ENCODE peak calls at places on chromosomes 11 and 22, in six cellular contexts. One of them, this sample, is unnamed.

GRCh38 chr11:5694642-5695041 is 5.1 kb downstream of the TRIM22 start:
- DNase-seq in A549: no peak
- DNase-seq in upper lobe of right lung: no peak
- DNase-seq in heart right ventricle: no peak
- DNase-seq in lower lobe of right lung: no peak
- DNase-seq in tibial artery: no peak
- DNase-seq in this sample: no peak

GRCh38 chr11:83975984-83976383 is 689.8 kb upstream of the CCDC90B start:
- DNase-seq in heart right ventricle: no peak
- DNase-seq in tibial artery: no peak
- DNase-seq in lower lobe of right lung: no peak
- DNase-seq in upper lobe of right lung: no peak
- DNase-seq in A549: no peak
- DNase-seq in this sample: no peak

GRCh38 chr22:49828599-49828965 is 909 bp upstream of the BRD1 start:
- DNase-seq in tibial artery: no peak
- DNase-seq in lower lobe of right lung: no peak
- DNase-seq in heart right ventricle: no peak
- DNase-seq in upper lobe of right lung: no peak
- DNase-seq in A549: no peak
- DNase-seq in this sample: no peak

GRCh38 chr11:80103149-80103859 is 662.5 kb upstream of the TENM4 start:
- DNase-seq in tibial artery: no peak
- DNase-seq in upper lobe of right lung: no peak
- DNase-seq in lower lobe of right lung: no peak
- DNase-seq in heart right ventricle: no peak
- DNase-seq in A549: no peak
- DNase-seq in this sample: no peak

GRCh38 chr22:44668190-44668885 is 33.7 kb upstream of the PRR5 start:
- DNase-seq in heart right ventricle: peak; percentile 37
- DNase-seq in upper lobe of right lung: no peak
- DNase-seq in lower lobe of right lung: peak; percentile 48
- DNase-seq in A549: no peak
- DNase-seq in tibial artery: no peak
- DNase-seq in this sample: no peak

GRCh38 chr11:118227865-118228785 is 3.3 kb upstream of the JAML start:
- DNase-seq in lower lobe of right lung: no peak
- DNase-seq in heart right ventricle: no peak
- DNase-seq in upper lobe of right lung: no peak
- DNase-seq in A549: no peak
- DNase-seq in tibial artery: no peak
- DNase-seq in this sample: no peak

GRCh38 chr11:133072858-133073582 is 459.3 kb downstream of the OPCML start:
- DNase-seq in A549: no peak
- DNase-seq in upper lobe of right lung: no peak
- DNase-seq in heart right ventricle: no peak
- DNase-seq in tibial artery: no peak
- DNase-seq in lower lobe of right lung: no peak
- DNase-seq in this sample: no peak

GRCh38 chr11:120224872-120225371 is 14.1 kb downstream of the OAF start:
- DNase-seq in A549: no peak
- DNase-seq in tibial artery: no peak
- DNase-seq in heart right ventricle: peak; percentile 56
- DNase-seq in lower lobe of right lung: no peak
- DNase-seq in upper lobe of right lung: no peak
- DNase-seq in this sample: no peak

GRCh38 chr11:11558826-11559225 is 63.0 kb downstream of the GALNT18 start:
- DNase-seq in A549: no peak
- DNase-seq in upper lobe of right lung: peak; percentile 77
- DNase-seq in lower lobe of right lung: peak; percentile 65
- DNase-seq in heart right ventricle: no peak
- DNase-seq in tibial artery: no peak
- DNase-seq in this sample: no peak

GRCh38 chr11:100681064-100681502 is 6.0 kb upstream of the ARHGAP42 start:
- DNase-seq in upper lobe of right lung: peak; percentile 73
- DNase-seq in A549: no peak
- DNase-seq in tibial artery: no peak
- DNase-seq in lower lobe of right lung: peak; percentile 79
- DNase-seq in heart right ventricle: peak; percentile 33
- DNase-seq in this sample: no peak

GRCh38 chr11:8531312-8531711 is 62.7 kb downstream of the STK33 start:
- DNase-seq in A549: no peak
- DNase-seq in heart right ventricle: peak; percentile 30
- DNase-seq in lower lobe of right lung: no peak
- DNase-seq in upper lobe of right lung: no peak
- DNase-seq in tibial artery: no peak
- DNase-seq in this sample: no peak

GRCh38 chr11:12807621-12808020 is 133.4 kb downstream of the TEAD1 start:
- DNase-seq in heart right ventricle: no peak
- DNase-seq in A549: no peak
- DNase-seq in lower lobe of right lung: no peak
- DNase-seq in upper lobe of right lung: no peak
- DNase-seq in tibial artery: no peak
- DNase-seq in this sample: no peak

GRCh38 chr11:126387856-126388255 is 32.4 kb downstream of the ST3GAL4 start:
- DNase-seq in A549: no peak
- DNase-seq in upper lobe of right lung: no peak
- DNase-seq in tibial artery: no peak
- DNase-seq in lower lobe of right lung: no peak
- DNase-seq in heart right ventricle: no peak
- DNase-seq in this sample: no peak

GRCh38 chr11:60945295-60945667 is 6.7 kb downstream of the SLC15A3 start:
- DNase-seq in A549: no peak
- DNase-seq in upper lobe of right lung: no peak
- DNase-seq in lower lobe of right lung: no peak
- DNase-seq in heart right ventricle: no peak
- DNase-seq in tibial artery: no peak
- DNase-seq in this sample: no peak

GRCh38 chr22:38469306-38469781 is 1.4 kb downstream of the KDELR3 start:
- DNase-seq in tibial artery: peak; percentile 39
- DNase-seq in A549: no peak
- DNase-seq in lower lobe of right lung: peak; percentile 21
- DNase-seq in heart right ventricle: no peak
- DNase-seq in upper lobe of right lung: no peak
- DNase-seq in this sample: no peak

GRCh38 chr11:118211006-118211405 is 13.8 kb downstream of the JAML start:
- DNase-seq in lower lobe of right lung: no peak
- DNase-seq in upper lobe of right lung: no peak
- DNase-seq in tibial artery: no peak
- DNase-seq in heart right ventricle: no peak
- DNase-seq in A549: no peak
- DNase-seq in this sample: no peak

GRCh38 chr22:17782621-17783020 is 8.4 kb upstream of the BID start:
- DNase-seq in lower lobe of right lung: no peak
- DNase-seq in tibial artery: no peak
- DNase-seq in A549: no peak
- DNase-seq in heart right ventricle: no peak
- DNase-seq in upper lobe of right lung: no peak
- DNase-seq in this sample: no peak
- TF ChIP-seq CTCF in lower lobe of right lung: no peak
- TF ChIP-seq CTCF in tibial artery: no peak
- TF ChIP-seq CTCF in A549: no peak
- TF ChIP-seq CTCF in heart right ventricle: no peak
- TF ChIP-seq CTCF in upper lobe of right lung: no peak
- TF ChIP-seq CTCF in this sample: no peak

GRCh38 chr22:23763579-23764331 is 965 bp downstream of the C22orf15 start:
- DNase-seq in heart right ventricle: peak; percentile 59
- DNase-seq in A549: no peak
- DNase-seq in upper lobe of right lung: peak; percentile 78
- DNase-seq in lower lobe of right lung: peak; percentile 73
- DNase-seq in tibial artery: no peak
- DNase-seq in this sample: no peak
- H3K4me1 ChIP-seq in heart right ventricle: peaks cover 43% of the 10 kb centered on the region
- H3K4me1 ChIP-seq in A549: peaks cover 26% of the 10 kb centered on the region
- H3K4me1 ChIP-seq in upper lobe of right lung: peaks cover 20% of the 10 kb centered on the region
- H3K4me1 ChIP-seq in lower lobe of right lung: peaks cover 33% of the 10 kb centered on the region
- H3K4me1 ChIP-seq in tibial artery: peaks cover 34% of the 10 kb centered on the region
- H3K4me1 ChIP-seq in this sample: peaks cover 33% of the 10 kb centered on the region

GRCh38 chr11:33248416-33248957 is 8.7 kb upstream of the HIPK3 start:
- DNase-seq in tibial artery: no peak
- DNase-seq in lower lobe of right lung: no peak
- DNase-seq in upper lobe of right lung: no peak
- DNase-seq in A549: no peak
- DNase-seq in heart right ventricle: no peak
- DNase-seq in this sample: no peak

GRCh38 chr11:33237039-33237597 is 20.1 kb upstream of the HIPK3 start:
- DNase-seq in A549: no peak
- DNase-seq in upper lobe of right lung: no peak
- DNase-seq in heart right ventricle: no peak
- DNase-seq in lower lobe of right lung: no peak
- DNase-seq in tibial artery: no peak
- DNase-seq in this sample: no peak

DNA sequence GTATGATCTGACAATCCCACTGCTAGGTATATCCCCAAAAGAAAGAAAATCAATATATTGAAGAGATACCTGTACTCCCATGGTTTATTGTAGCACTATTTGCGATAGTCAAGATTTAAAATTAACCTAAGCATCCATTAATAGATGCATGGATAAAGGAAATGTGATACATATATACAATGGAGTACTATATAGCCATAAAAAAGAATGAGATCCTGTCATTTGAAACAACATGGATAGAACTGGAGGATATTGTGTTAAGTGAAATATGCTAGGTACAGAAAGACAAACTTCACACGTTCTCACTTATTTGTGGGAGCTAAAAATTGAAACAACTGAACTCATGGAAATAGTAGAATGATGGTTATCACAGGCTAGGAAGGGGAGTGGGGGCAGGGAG is 14.6 kb upstream of the HIPK3 start:
- DNase-seq in upper lobe of right lung: no peak
- DNase-seq in heart right ventricle: no peak
- DNase-seq in A549: no peak
- DNase-seq in tibial artery: no peak
- DNase-seq in lower lobe of right lung: no peak
- DNase-seq in this sample: no peak
- TF ChIP-seq CTCF in upper lobe of right lung: no peak
- TF ChIP-seq CTCF in heart right ventricle: no peak
- TF ChIP-seq CTCF in A549: no peak
- TF ChIP-seq CTCF in tibial artery: no peak
- TF ChIP-seq CTCF in lower lobe of right lung: no peak
- TF ChIP-seq CTCF in this sample: no peak

DNA sequence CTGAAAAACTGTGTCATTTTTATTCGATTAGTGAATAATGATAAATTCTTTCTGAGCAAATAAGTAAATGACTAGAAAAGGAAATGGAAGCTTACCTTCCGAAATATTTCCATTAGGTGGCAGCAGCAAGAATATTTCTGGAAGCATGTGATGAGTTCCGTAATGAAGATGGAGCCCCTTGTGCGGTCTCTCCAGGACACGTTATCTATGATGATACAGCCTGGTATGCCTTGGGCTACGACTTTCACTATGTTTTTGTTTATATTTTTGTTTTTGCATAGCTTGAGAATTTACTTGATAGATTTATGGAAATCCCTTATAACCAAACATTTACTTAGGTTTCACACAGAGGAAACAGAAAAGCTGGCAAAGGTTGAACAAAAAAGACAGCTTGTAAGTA is 25.7 kb downstream of the CASP5 start:
- DNase-seq in A549: no peak
- DNase-seq in heart right ventricle: no peak
- DNase-seq in lower lobe of right lung: no peak
- DNase-seq in upper lobe of right lung: no peak
- DNase-seq in tibial artery: no peak
- DNase-seq in this sample: no peak
- H3K4me1 ChIP-seq in A549: peaks cover 3% of the 10 kb centered on the region
- H3K4me1 ChIP-seq in heart right ventricle: no peaks in the 10 kb centered on the region
- H3K4me1 ChIP-seq in lower lobe of right lung: no peaks in the 10 kb centered on the region
- H3K4me1 ChIP-seq in upper lobe of right lung: no peaks in the 10 kb centered on the region
- H3K4me1 ChIP-seq in tibial artery: no peaks in the 10 kb centered on the region
- H3K4me1 ChIP-seq in this sample: no peaks in the 10 kb centered on the region

GRCh38 chr11:76380977-76381719 is at the start of the genes GVQW3 and THAP12:
- DNase-seq in lower lobe of right lung: peak; percentile 98
- DNase-seq in A549: peak; percentile 99
- DNase-seq in heart right ventricle: peak; percentile 99
- DNase-seq in upper lobe of right lung: peak; percentile 99
- DNase-seq in tibial artery: peak; percentile 99
- DNase-seq in this sample: peak; percentile 89
- TF ChIP-seq CTCF in lower lobe of right lung: no peak
- TF ChIP-seq CTCF in A549: peak; percentile 42
- TF ChIP-seq CTCF in heart right ventricle: no peak
- TF ChIP-seq CTCF in upper lobe of right lung: peak; percentile 37
- TF ChIP-seq CTCF in tibial artery: peak; percentile 11
- TF ChIP-seq CTCF in this sample: no peak

GRCh38 chr11:46348566-46348981 is 1.3 kb downstream of the DGKZ start:
- DNase-seq in heart right ventricle: no peak
- DNase-seq in A549: no peak
- DNase-seq in tibial artery: no peak
- DNase-seq in upper lobe of right lung: no peak
- DNase-seq in lower lobe of right lung: no peak
- DNase-seq in this sample: no peak

GRCh38 chr11:46348986-46349401 is 1.7 kb downstream of the DGKZ start:
- DNase-seq in upper lobe of right lung: no peak
- DNase-seq in A549: no peak
- DNase-seq in lower lobe of right lung: no peak
- DNase-seq in heart right ventricle: no peak
- DNase-seq in tibial artery: no peak
- DNase-seq in this sample: no peak

GRCh38 chr11:46346886-46347636 is at the start of gene DGKZ:
- DNase-seq in lower lobe of right lung: peak; percentile 92
- DNase-seq in tibial artery: peak; percentile 92
- DNase-seq in heart right ventricle: peak; percentile 87
- DNase-seq in upper lobe of right lung: peak; percentile 95
- DNase-seq in A549: peak; percentile 81
- DNase-seq in this sample: no peak

GRCh38 chr11:46345881-46346484 is 1.3 kb upstream of the DGKZ start:
- DNase-seq in A549: no peak
- DNase-seq in tibial artery: no peak
- DNase-seq in upper lobe of right lung: no peak
- DNase-seq in lower lobe of right lung: no peak
- DNase-seq in heart right ventricle: no peak
- DNase-seq in this sample: no peak

DNA sequence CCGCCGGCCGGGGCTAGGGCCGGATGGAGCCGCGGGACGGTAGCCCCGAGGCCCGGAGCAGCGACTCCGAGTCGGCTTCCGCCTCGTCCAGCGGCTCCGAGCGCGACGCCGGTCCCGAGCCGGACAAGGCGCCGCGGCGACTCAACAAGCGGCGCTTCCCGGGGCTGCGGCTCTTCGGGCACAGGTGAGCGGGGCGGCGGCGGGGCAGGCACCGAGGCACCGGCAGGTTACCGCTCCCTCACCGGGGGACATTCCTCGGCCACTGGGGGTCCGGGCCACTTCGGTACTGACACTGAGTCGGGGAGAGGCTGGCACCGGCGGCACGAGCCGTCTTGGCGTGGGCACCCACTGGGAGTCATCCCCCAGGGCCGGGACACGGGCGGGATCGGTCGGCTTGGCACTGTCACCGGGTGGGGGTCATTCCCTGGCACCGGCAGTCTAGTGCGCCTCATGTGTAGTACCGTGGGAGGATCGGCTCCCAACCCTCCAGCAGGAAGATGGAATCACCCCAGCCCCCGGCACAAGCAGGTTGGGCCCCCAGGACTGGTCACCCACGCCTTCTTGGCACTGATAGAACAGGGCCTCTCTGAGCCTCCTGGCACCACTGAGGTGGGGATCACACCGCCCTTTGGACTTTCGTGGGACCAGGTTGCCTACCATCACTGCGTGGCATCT is 511 bp downstream of the DGKZ start:
- DNase-seq in tibial artery: peak; percentile 74
- DNase-seq in lower lobe of right lung: no peak
- DNase-seq in heart right ventricle: no peak
- DNase-seq in upper lobe of right lung: no peak
- DNase-seq in A549: no peak
- DNase-seq in this sample: no peak
- H3K4me1 ChIP-seq in tibial artery: peaks cover 16% of the 10 kb centered on the region
- H3K4me1 ChIP-seq in lower lobe of right lung: peaks cover 81% of the 10 kb centered on the region
- H3K4me1 ChIP-seq in heart right ventricle: peaks cover 80% of the 10 kb centered on the region
- H3K4me1 ChIP-seq in upper lobe of right lung: peaks cover 55% of the 10 kb centered on the region
- H3K4me1 ChIP-seq in A549: peaks cover 16% of the 10 kb centered on the region
- H3K4me1 ChIP-seq in this sample: peaks cover 13% of the 10 kb centered on the region